ENCODE peak calls at places on chromosome 19, in four cellular contexts. One of them, this sample, is unnamed.

GRCh38 chr19:5354403-5354802 is 13.8 kb upstream of the PTPRS start:
- DNase-seq in mammary epithelial cell: no peak
- DNase-seq in IMR-90: no peak
- DNase-seq in cardiac muscle cell: peak; percentile 29
- DNase-seq in this sample: no peak

GRCh38 chr19:39082745-39083598 is 1.2 kb upstream of the ACP7 start:
- DNase-seq in mammary epithelial cell: peak; percentile 21
- DNase-seq in IMR-90: no peak
- DNase-seq in cardiac muscle cell: no peak
- DNase-seq in this sample: no peak

GRCh38 chr19:6425732-6426686 is 1.4 kb upstream of the KHSRP start:
- DNase-seq in mammary epithelial cell: no peak
- DNase-seq in IMR-90: no peak
- DNase-seq in cardiac muscle cell: no peak
- DNase-seq in this sample: no peak

GRCh38 chr19:41447732-41448332 is 4.9 kb downstream of the ERICH4 start:
- DNase-seq in mammary epithelial cell: no peak
- DNase-seq in IMR-90: no peak
- DNase-seq in cardiac muscle cell: no peak
- DNase-seq in this sample: no peak

GRCh38 chr19:5271145-5271544 is 69.5 kb downstream of the PTPRS start:
- DNase-seq in mammary epithelial cell: no peak
- DNase-seq in IMR-90: no peak
- DNase-seq in cardiac muscle cell: no peak
- DNase-seq in this sample: no peak

GRCh38 chr19:1430201-1430621 is 8.0 kb upstream of the RPS15 start:
- DNase-seq in mammary epithelial cell: no peak
- DNase-seq in IMR-90: no peak
- DNase-seq in cardiac muscle cell: no peak
- DNase-seq in this sample: no peak

GRCh38 chr19:2315818-2316353 is 7.9 kb upstream of the LINGO3 start:
- DNase-seq in mammary epithelial cell: no peak
- DNase-seq in IMR-90: peak; percentile 56
- DNase-seq in cardiac muscle cell: peak; percentile 80
- DNase-seq in this sample: no peak

GRCh38 chr19:42325896-42326771 is 699 bp downstream of the MEGF8 start:
- DNase-seq in mammary epithelial cell: peak; percentile 4
- DNase-seq in IMR-90: no peak
- DNase-seq in cardiac muscle cell: no peak
- DNase-seq in this sample: peak; percentile 56

GRCh38 chr19:19439083-19439482 is 33.6 kb downstream of the GATAD2A start:
- DNase-seq in mammary epithelial cell: no peak
- DNase-seq in IMR-90: no peak
- DNase-seq in cardiac muscle cell: no peak
- DNase-seq in this sample: no peak

GRCh38 chr19:7799640-7800355 is 30.2 kb upstream of the EVI5L start:
- DNase-seq in mammary epithelial cell: peak; percentile 56
- DNase-seq in IMR-90: peak; percentile 81
- DNase-seq in cardiac muscle cell: peak; percentile 84
- DNase-seq in this sample: peak; percentile 52

GRCh38 chr19:17441241-17442135 is 7.0 kb downstream of the TMEM221 start:
- DNase-seq in mammary epithelial cell: peak; percentile 16
- DNase-seq in IMR-90: no peak
- DNase-seq in cardiac muscle cell: peak; percentile 41
- DNase-seq in this sample: no peak

GRCh38 chr19:17794731-17795494 is at the start of gene B3GNT3:
- DNase-seq in mammary epithelial cell: peak; percentile 60
- DNase-seq in IMR-90: no peak
- DNase-seq in cardiac muscle cell: peak; percentile 58
- DNase-seq in this sample: no peak

GRCh38 chr19:29760752-29761502 is 45.9 kb upstream of the C19orf12 start:
- DNase-seq in mammary epithelial cell: no peak
- DNase-seq in IMR-90: no peak
- DNase-seq in cardiac muscle cell: no peak
- DNase-seq in this sample: no peak

GRCh38 chr19:52296773-52297600 is at the start of gene ZNF480:
- DNase-seq in mammary epithelial cell: peak; percentile 67
- DNase-seq in IMR-90: peak; percentile 73
- DNase-seq in cardiac muscle cell: peak; percentile 81
- DNase-seq in this sample: peak; percentile 81

GRCh38 chr19:51096473-51097165 is 11.6 kb downstream of the CTU1 start:
- DNase-seq in mammary epithelial cell: no peak
- DNase-seq in IMR-90: no peak
- DNase-seq in cardiac muscle cell: no peak
- DNase-seq in this sample: no peak
- TF ChIP-seq CTCF in mammary epithelial cell: peak; percentile 58
- TF ChIP-seq CTCF in IMR-90: peak; percentile 19
- TF ChIP-seq CTCF in cardiac muscle cell: peak; percentile 39
- TF ChIP-seq CTCF in this sample: peak; percentile 33

GRCh38 chr19:21463449-21464105 is 41.8 kb upstream of the ZNF429 start:
- DNase-seq in mammary epithelial cell: peak; percentile 69
- DNase-seq in IMR-90: no peak
- DNase-seq in cardiac muscle cell: peak; percentile 48
- DNase-seq in this sample: peak; percentile 12

GRCh38 chr19:21466627-21467026 is 38.8 kb upstream of the ZNF429 start:
- DNase-seq in mammary epithelial cell: no peak
- DNase-seq in IMR-90: no peak
- DNase-seq in cardiac muscle cell: no peak
- DNase-seq in this sample: no peak

GRCh38 chr19:21460686-21461085 is 44.7 kb upstream of the ZNF429 start:
- DNase-seq in mammary epithelial cell: no peak
- DNase-seq in IMR-90: no peak
- DNase-seq in cardiac muscle cell: no peak
- DNase-seq in this sample: no peak

GRCh38 chr19:21462540-21462939 is 42.9 kb upstream of the ZNF429 start:
- DNase-seq in mammary epithelial cell: no peak
- DNase-seq in IMR-90: no peak
- DNase-seq in cardiac muscle cell: no peak
- DNase-seq in this sample: no peak
- H3K4me3 ChIP-seq in mammary epithelial cell: no peak overlapping the region
- H3K4me3 ChIP-seq in IMR-90: no peak overlapping the region
- H3K4me3 ChIP-seq in cardiac muscle cell: peak overlapping the region; percentile 66
- H3K4me3 ChIP-seq in this sample: no peak overlapping the region

DNA sequence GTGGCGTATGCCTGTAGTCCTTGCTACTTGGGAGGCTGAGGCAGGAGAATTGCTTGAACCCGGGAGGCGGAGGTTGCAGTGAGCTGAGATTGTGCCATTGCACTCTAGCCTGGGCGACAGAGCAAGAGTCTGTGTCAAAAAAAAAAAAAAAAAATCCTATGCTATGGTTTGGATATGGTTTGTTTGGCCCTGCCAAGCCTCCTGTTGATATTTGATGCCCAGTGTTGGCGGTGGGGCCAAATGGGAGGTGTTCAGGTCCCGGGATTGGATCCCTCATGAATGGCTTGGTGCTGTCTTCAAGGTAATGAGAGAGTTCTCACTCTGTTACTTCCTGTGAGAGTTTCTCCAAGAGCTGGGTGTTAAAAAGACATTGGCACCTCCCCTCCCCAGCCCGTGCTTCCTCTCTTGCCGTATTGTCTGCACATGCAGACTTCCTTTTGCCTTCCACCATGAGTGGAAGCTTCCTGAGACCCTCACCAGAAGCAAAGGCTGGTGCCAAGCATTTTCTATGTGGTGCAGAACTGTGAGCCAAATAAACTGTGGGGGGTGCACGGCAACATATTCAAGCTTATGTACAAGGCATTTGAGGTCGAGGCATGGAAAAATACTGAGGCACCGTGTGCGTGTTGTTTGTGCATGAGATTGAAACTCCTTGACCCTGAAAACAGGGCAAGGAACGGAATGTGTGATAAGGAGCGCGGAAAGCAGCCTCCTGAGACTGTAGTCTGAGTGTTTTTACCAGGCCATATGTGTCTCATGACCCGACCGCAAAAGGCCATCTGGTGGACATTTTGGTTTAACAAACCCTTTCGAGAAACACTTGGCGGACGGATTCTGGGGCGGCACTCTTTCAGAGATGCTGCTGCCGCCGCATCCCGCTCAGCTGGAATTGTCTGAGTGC is 7.3 kb downstream of the SIGLEC9 start:
- DNase-seq in mammary epithelial cell: no peak
- DNase-seq in IMR-90: peak; percentile 38
- DNase-seq in cardiac muscle cell: peak; percentile 97
- DNase-seq in this sample: no peak
- H3K27me3 ChIP-seq in mammary epithelial cell: peaks cover 3% of the 10 kb centered on the region
- H3K27me3 ChIP-seq in IMR-90: no peaks in the 10 kb centered on the region
- H3K27me3 ChIP-seq in cardiac muscle cell: no peaks in the 10 kb centered on the region
- H3K27me3 ChIP-seq in this sample: peaks cover 4% of the 10 kb centered on the region

GRCh38 chr19:53907690-53908089 is 1.4 kb upstream of the CACNG7 start:
- DNase-seq in mammary epithelial cell: no peak
- DNase-seq in IMR-90: no peak
- DNase-seq in cardiac muscle cell: no peak
- DNase-seq in this sample: no peak

GRCh38 chr19:53905787-53906186 is 3.3 kb upstream of the CACNG7 start:
- DNase-seq in mammary epithelial cell: no peak
- DNase-seq in IMR-90: no peak
- DNase-seq in cardiac muscle cell: no peak
- DNase-seq in this sample: no peak

GRCh38 chr19:53908106-53908932 is 759 bp upstream of the CACNG7 start:
- DNase-seq in mammary epithelial cell: peak; percentile 21
- DNase-seq in IMR-90: peak; percentile 40
- DNase-seq in cardiac muscle cell: peak; percentile 79
- DNase-seq in this sample: peak; percentile 36

GRCh38 chr19:53906211-53907192 is 2.6 kb upstream of the CACNG7 start:
- DNase-seq in mammary epithelial cell: no peak
- DNase-seq in IMR-90: no peak
- DNase-seq in cardiac muscle cell: peak; percentile 37
- DNase-seq in this sample: peak; percentile 51

GRCh38 chr19:53907193-53907581 is 1.9 kb upstream of the CACNG7 start:
- DNase-seq in mammary epithelial cell: no peak
- DNase-seq in IMR-90: no peak
- DNase-seq in cardiac muscle cell: no peak
- DNase-seq in this sample: no peak
- TF ChIP-seq CTCF in mammary epithelial cell: no peak
- TF ChIP-seq CTCF in IMR-90: no peak
- TF ChIP-seq CTCF in cardiac muscle cell: no peak
- TF ChIP-seq CTCF in this sample: no peak

GRCh38 chr19:13986348-13986904 is 19.7 kb downstream of the RFX1 start:
- DNase-seq in mammary epithelial cell: no peak
- DNase-seq in IMR-90: peak; percentile 72
- DNase-seq in cardiac muscle cell: peak; percentile 77
- DNase-seq in this sample: peak; percentile 97

GRCh38 chr19:13984186-13984585 is 21.9 kb downstream of the RFX1 start:
- DNase-seq in mammary epithelial cell: no peak
- DNase-seq in IMR-90: no peak
- DNase-seq in cardiac muscle cell: no peak
- DNase-seq in this sample: no peak

GRCh38 chr19:13987101-13987890 is 18.8 kb downstream of the RFX1 start:
- DNase-seq in mammary epithelial cell: no peak
- DNase-seq in IMR-90: no peak
- DNase-seq in cardiac muscle cell: no peak
- DNase-seq in this sample: no peak

GRCh38 chr19:13984875-13985741 is 21.0 kb downstream of the RFX1 start:
- DNase-seq in mammary epithelial cell: no peak
- DNase-seq in IMR-90: no peak
- DNase-seq in cardiac muscle cell: no peak
- DNase-seq in this sample: peak; percentile 66

GRCh38 chr19:13985771-13986347 is 20.3 kb downstream of the RFX1 start:
- DNase-seq in mammary epithelial cell: no peak
- DNase-seq in IMR-90: no peak
- DNase-seq in cardiac muscle cell: no peak
- DNase-seq in this sample: peak; percentile 67
- H3K4me3 ChIP-seq in mammary epithelial cell: no peak overlapping the region
- H3K4me3 ChIP-seq in IMR-90: no peak overlapping the region
- H3K4me3 ChIP-seq in cardiac muscle cell: no peak overlapping the region
- H3K4me3 ChIP-seq in this sample: peak overlapping the region; percentile 21

GRCh38 chr19:33252418-33252962 is 26.8 kb upstream of the SLC7A10 start:
- DNase-seq in mammary epithelial cell: no peak
- DNase-seq in IMR-90: no peak
- DNase-seq in cardiac muscle cell: no peak
- DNase-seq in this sample: no peak

GRCh38 chr19:33249740-33250366 is 24.2 kb upstream of the SLC7A10 start:
- DNase-seq in mammary epithelial cell: no peak
- DNase-seq in IMR-90: no peak
- DNase-seq in cardiac muscle cell: no peak
- DNase-seq in this sample: no peak

GRCh38 chr19:33250500-33250899 is 24.9 kb upstream of the SLC7A10 start:
- DNase-seq in mammary epithelial cell: no peak
- DNase-seq in IMR-90: no peak
- DNase-seq in cardiac muscle cell: no peak
- DNase-seq in this sample: no peak

GRCh38 chr19:33251526-33252090 is 26.0 kb upstream of the SLC7A10 start:
- DNase-seq in mammary epithelial cell: no peak
- DNase-seq in IMR-90: no peak
- DNase-seq in cardiac muscle cell: no peak
- DNase-seq in this sample: no peak

DNA sequence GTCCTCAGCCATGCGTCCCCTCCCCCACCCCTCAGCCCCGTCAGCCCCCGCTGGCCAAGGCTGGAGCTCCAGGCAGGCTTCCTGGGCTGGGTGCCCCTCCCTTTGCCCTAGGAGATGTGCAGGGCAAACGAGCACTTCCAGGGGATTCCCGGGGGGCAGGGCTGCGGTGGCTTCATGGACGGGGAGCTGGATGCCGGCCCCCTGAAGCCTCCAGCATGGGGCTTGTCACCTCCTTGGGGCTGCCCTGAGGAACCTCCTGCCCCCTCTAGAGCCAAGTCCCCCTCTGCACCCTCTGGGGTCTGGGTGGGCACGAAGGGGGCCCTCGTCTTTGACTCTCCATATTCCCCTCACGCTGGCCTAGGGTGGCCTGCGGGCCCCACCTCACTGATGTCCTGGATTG is 25.4 kb upstream of the SLC7A10 start:
- DNase-seq in mammary epithelial cell: no peak
- DNase-seq in IMR-90: no peak
- DNase-seq in cardiac muscle cell: no peak
- DNase-seq in this sample: no peak
- H3K27me3 ChIP-seq in mammary epithelial cell: no peaks in the 10 kb centered on the region
- H3K27me3 ChIP-seq in IMR-90: peaks cover 7% of the 10 kb centered on the region
- H3K27me3 ChIP-seq in cardiac muscle cell: no peaks in the 10 kb centered on the region
- H3K27me3 ChIP-seq in this sample: no peaks in the 10 kb centered on the region

GRCh38 chr19:13154241-13154778 is 4.1 kb downstream of the IER2 start:
- DNase-seq in mammary epithelial cell: peak; percentile 80
- DNase-seq in IMR-90: peak; percentile 95
- DNase-seq in cardiac muscle cell: peak; percentile 97
- DNase-seq in this sample: peak; percentile 77

GRCh38 chr19:13154911-13155471 is 4.8 kb downstream of the IER2 start:
- DNase-seq in mammary epithelial cell: peak; percentile 89
- DNase-seq in IMR-90: peak; percentile 65
- DNase-seq in cardiac muscle cell: peak; percentile 79
- DNase-seq in this sample: peak; percentile 79

GRCh38 chr19:13152854-13153626 is 2.8 kb downstream of the IER2 start:
- DNase-seq in mammary epithelial cell: peak; percentile 93
- DNase-seq in IMR-90: peak; percentile 93
- DNase-seq in cardiac muscle cell: peak; percentile 95
- DNase-seq in this sample: peak; percentile 97

GRCh38 chr19:13152356-13152853 is 2.2 kb downstream of the IER2 start:
- DNase-seq in mammary epithelial cell: no peak
- DNase-seq in IMR-90: no peak
- DNase-seq in cardiac muscle cell: no peak
- DNase-seq in this sample: no peak

GRCh38 chr19:13153627-13154240 is 3.5 kb downstream of the IER2 start:
- DNase-seq in mammary epithelial cell: no peak
- DNase-seq in IMR-90: no peak
- DNase-seq in cardiac muscle cell: peak; percentile 62
- DNase-seq in this sample: no peak
- TF ChIP-seq CTCF in mammary epithelial cell: peak; percentile 0
- TF ChIP-seq CTCF in IMR-90: no peak
- TF ChIP-seq CTCF in cardiac muscle cell: peak; percentile 20
- TF ChIP-seq CTCF in this sample: no peak

This sample was measured in GM06990.